ENCODE peak calls at places on chromosomes 12 and 14, in nine cellular contexts. One of them, this sample, is unnamed.

GRCh38 chr14:65072256-65072655 is 30.1 kb downstream of the MAX start:
- DNase-seq in stomach: no peak
- DNase-seq in amniotic stem cell: no peak
- DNase-seq in esophagus squamous epithelium: no peak
- DNase-seq in NCI-H69: no peak
- DNase-seq in psoas muscle: no peak
- DNase-seq in cardiac fibroblast: no peak
- DNase-seq in nephron progenitor cell: no peak
- DNase-seq in right lobe of liver: no peak
- DNase-seq in this sample: no peak

GRCh38 chr12:117090816-117091711 is 8.2 kb downstream of the TESC start:
- DNase-seq in stomach: peak
- DNase-seq in amniotic stem cell: no peak
- DNase-seq in esophagus squamous epithelium: no peak
- DNase-seq in NCI-H69: no peak
- DNase-seq in psoas muscle: no peak
- DNase-seq in cardiac fibroblast: no peak
- DNase-seq in nephron progenitor cell: no peak
- DNase-seq in right lobe of liver: peak
- DNase-seq in this sample: no peak

GRCh38 chr12:53044052-53044581 is 5.7 kb upstream of the TNS2 start:
- DNase-seq in stomach: no peak
- DNase-seq in amniotic stem cell: no peak
- DNase-seq in esophagus squamous epithelium: no peak
- DNase-seq in NCI-H69: peak
- DNase-seq in psoas muscle: no peak
- DNase-seq in cardiac fibroblast: peak
- DNase-seq in nephron progenitor cell: no peak
- DNase-seq in right lobe of liver: peak
- DNase-seq in this sample: peak

GRCh38 chr12:127963926-127964325 is 303.0 kb upstream of the TMEM132C start:
- DNase-seq in stomach: no peak
- DNase-seq in amniotic stem cell: no peak
- DNase-seq in esophagus squamous epithelium: no peak
- DNase-seq in NCI-H69: no peak
- DNase-seq in psoas muscle: no peak
- DNase-seq in cardiac fibroblast: no peak
- DNase-seq in nephron progenitor cell: no peak
- DNase-seq in right lobe of liver: no peak
- DNase-seq in this sample: no peak

GRCh38 chr12:71662861-71663560 is 637 bp downstream of the ZFC3H1 start:
- DNase-seq in stomach: peak
- DNase-seq in amniotic stem cell: peak
- DNase-seq in esophagus squamous epithelium: peak
- DNase-seq in NCI-H69: peak
- DNase-seq in psoas muscle: peak
- DNase-seq in cardiac fibroblast: peak
- DNase-seq in nephron progenitor cell: peak
- DNase-seq in right lobe of liver: peak
- DNase-seq in this sample: peak

GRCh38 chr12:112798019-112798760 is 6.6 kb downstream of the RPH3A start:
- DNase-seq in stomach: no peak
- DNase-seq in amniotic stem cell: no peak
- DNase-seq in esophagus squamous epithelium: no peak
- DNase-seq in NCI-H69: peak
- DNase-seq in psoas muscle: no peak
- DNase-seq in cardiac fibroblast: no peak
- DNase-seq in nephron progenitor cell: no peak
- DNase-seq in right lobe of liver: no peak
- DNase-seq in this sample: no peak

GRCh38 chr14:103395245-103395644 is 10.0 kb downstream of the MARK3 start:
- DNase-seq in stomach: no peak
- DNase-seq in amniotic stem cell: no peak
- DNase-seq in esophagus squamous epithelium: no peak
- DNase-seq in NCI-H69: no peak
- DNase-seq in psoas muscle: no peak
- DNase-seq in cardiac fibroblast: peak
- DNase-seq in nephron progenitor cell: no peak
- DNase-seq in right lobe of liver: no peak
- DNase-seq in this sample: no peak

GRCh38 chr14:88354358-88354757 is 31.1 kb upstream of the SPATA7 start:
- DNase-seq in stomach: no peak
- DNase-seq in amniotic stem cell: no peak
- DNase-seq in esophagus squamous epithelium: no peak
- DNase-seq in NCI-H69: no peak
- DNase-seq in psoas muscle: no peak
- DNase-seq in cardiac fibroblast: no peak
- DNase-seq in nephron progenitor cell: no peak
- DNase-seq in right lobe of liver: no peak
- DNase-seq in this sample: no peak

GRCh38 chr14:92692822-92693226 is 55.6 kb downstream of the LGMN start:
- DNase-seq in stomach: peak
- DNase-seq in amniotic stem cell: no peak
- DNase-seq in esophagus squamous epithelium: no peak
- DNase-seq in NCI-H69: peak
- DNase-seq in psoas muscle: peak
- DNase-seq in cardiac fibroblast: no peak
- DNase-seq in nephron progenitor cell: no peak
- DNase-seq in right lobe of liver: peak
- DNase-seq in this sample: peak

GRCh38 chr14:65879218-65880009 is 466.9 kb downstream of the FUT8 start:
- DNase-seq in stomach: no peak
- DNase-seq in amniotic stem cell: no peak
- DNase-seq in esophagus squamous epithelium: no peak
- DNase-seq in NCI-H69: no peak
- DNase-seq in psoas muscle: no peak
- DNase-seq in cardiac fibroblast: peak
- DNase-seq in nephron progenitor cell: no peak
- DNase-seq in right lobe of liver: no peak
- DNase-seq in this sample: no peak

GRCh38 chr14:99677231-99677891 is 6.7 kb upstream of the CYP46A1 start:
- DNase-seq in stomach: no peak
- DNase-seq in amniotic stem cell: no peak
- DNase-seq in esophagus squamous epithelium: no peak
- DNase-seq in NCI-H69: no peak
- DNase-seq in psoas muscle: no peak
- DNase-seq in cardiac fibroblast: peak
- DNase-seq in nephron progenitor cell: no peak
- DNase-seq in right lobe of liver: no peak
- DNase-seq in this sample: peak

GRCh38 chr14:26522985-26523384 is 74.8 kb downstream of the NOVA1 start:
- DNase-seq in stomach: no peak
- DNase-seq in amniotic stem cell: peak
- DNase-seq in esophagus squamous epithelium: no peak
- DNase-seq in NCI-H69: no peak
- DNase-seq in psoas muscle: no peak
- DNase-seq in cardiac fibroblast: peak
- DNase-seq in nephron progenitor cell: no peak
- DNase-seq in right lobe of liver: no peak
- DNase-seq in this sample: no peak

GRCh38 chr12:47067176-47067575 is 12.2 kb upstream of the PCED1B start:
- DNase-seq in stomach: no peak
- DNase-seq in amniotic stem cell: no peak
- DNase-seq in esophagus squamous epithelium: no peak
- DNase-seq in NCI-H69: no peak
- DNase-seq in psoas muscle: no peak
- DNase-seq in cardiac fibroblast: no peak
- DNase-seq in nephron progenitor cell: no peak
- DNase-seq in right lobe of liver: no peak
- DNase-seq in this sample: no peak

GRCh38 chr12:19759229-19759628 is 319.9 kb downstream of the AEBP2 start:
- DNase-seq in stomach: no peak
- DNase-seq in amniotic stem cell: no peak
- DNase-seq in esophagus squamous epithelium: no peak
- DNase-seq in NCI-H69: peak
- DNase-seq in psoas muscle: no peak
- DNase-seq in cardiac fibroblast: peak
- DNase-seq in nephron progenitor cell: no peak
- DNase-seq in right lobe of liver: no peak
- DNase-seq in this sample: no peak

GRCh38 chr14:67815573-67816235 is 686 bp downstream of the ZFYVE26 start:
- DNase-seq in stomach: no peak
- DNase-seq in amniotic stem cell: no peak
- DNase-seq in esophagus squamous epithelium: no peak
- DNase-seq in NCI-H69: peak
- DNase-seq in psoas muscle: no peak
- DNase-seq in cardiac fibroblast: peak
- DNase-seq in nephron progenitor cell: no peak
- DNase-seq in right lobe of liver: no peak
- DNase-seq in this sample: no peak

GRCh38 chr14:52473557-52473956 is 78.7 kb downstream of the TXNDC16 start:
- DNase-seq in stomach: no peak
- DNase-seq in amniotic stem cell: no peak
- DNase-seq in esophagus squamous epithelium: no peak
- DNase-seq in NCI-H69: peak
- DNase-seq in psoas muscle: no peak
- DNase-seq in cardiac fibroblast: peak
- DNase-seq in nephron progenitor cell: no peak
- DNase-seq in right lobe of liver: no peak
- DNase-seq in this sample: no peak

GRCh38 chr12:132408001-132408400 is 78.6 kb upstream of the GALNT9 start:
- DNase-seq in stomach: no peak
- DNase-seq in amniotic stem cell: no peak
- DNase-seq in esophagus squamous epithelium: no peak
- DNase-seq in NCI-H69: no peak
- DNase-seq in psoas muscle: peak
- DNase-seq in cardiac fibroblast: no peak
- DNase-seq in nephron progenitor cell: no peak
- DNase-seq in right lobe of liver: no peak
- DNase-seq in this sample: no peak

GRCh38 chr12:58833844-58834243 is 86.5 kb downstream of the LRIG3 start:
- DNase-seq in stomach: no peak
- DNase-seq in amniotic stem cell: no peak
- DNase-seq in esophagus squamous epithelium: no peak
- DNase-seq in NCI-H69: peak
- DNase-seq in psoas muscle: no peak
- DNase-seq in cardiac fibroblast: peak
- DNase-seq in nephron progenitor cell: no peak
- DNase-seq in right lobe of liver: no peak
- DNase-seq in this sample: no peak

GRCh38 chr14:61653507-61653906 is 41.8 kb upstream of the HIF1A start:
- DNase-seq in stomach: no peak
- DNase-seq in amniotic stem cell: peak
- DNase-seq in esophagus squamous epithelium: no peak
- DNase-seq in NCI-H69: peak
- DNase-seq in psoas muscle: no peak
- DNase-seq in cardiac fibroblast: peak
- DNase-seq in nephron progenitor cell: no peak
- DNase-seq in right lobe of liver: no peak
- DNase-seq in this sample: peak

GRCh38 chr14:103520657-103521437 is 1.8 kb downstream of the CKB start:
- DNase-seq in stomach: peak
- DNase-seq in amniotic stem cell: no peak
- DNase-seq in esophagus squamous epithelium: no peak
- DNase-seq in NCI-H69: peak
- DNase-seq in psoas muscle: peak
- DNase-seq in cardiac fibroblast: peak
- DNase-seq in nephron progenitor cell: peak
- DNase-seq in right lobe of liver: peak
- DNase-seq in this sample: peak

This sample was measured in left ventricle myocardium superior.